ENCODE peak calls at places on chromosomes 16 and 17, in seven cellular contexts. N, R, B, L, M, V and H are unnamed samples.

GRCh38 chr16:5398203-5398602 is 300.6 kb upstream of the EEF2KMT start:
- DNase-seq in V (no peak), N (no peak), R (no peak), M (no peak), L (no peak), B (no peak), H (no peak)

GRCh38 chr16:86029131-86029741 is 130.3 kb downstream of the IRF8 start:
- DNase-seq in N (peak), L (no peak), M (no peak), V (peak), R (no peak), B (peak), H (no peak)

GRCh38 chr17:79812206-79812968 is 15.5 kb upstream of the CBX8 start:
- DNase-seq in V (no peak), N (no peak), R (no peak), B (no peak), L (no peak), M (no peak), H (no peak)

GRCh38 chr17:77273397-77274136 is 132.8 kb downstream of the SEC14L1 start:
- DNase-seq in R (no peak), N (no peak), L (no peak), V (peak), M (no peak), B (no peak), H (no peak)

GRCh38 chr17:35010093-35010492 is 29.8 kb downstream of the LIG3 start:
- DNase-seq in N (no peak), L (no peak), B (no peak), V (peak), M (no peak), R (no peak), H (no peak)

GRCh38 chr17:75516619-75517276 is 420 bp downstream of the TSEN54 start:
- DNase-seq in N (no peak), M (no peak), V (no peak), L (peak), R (no peak), B (no peak), H (no peak)

GRCh38 chr16:51151951-51152663 is 1.0 kb upstream of the SALL1 start:
- DNase-seq in N (no peak), B (peak), V (peak), L (no peak), R (no peak), M (peak), H (peak)

GRCh38 chr16:85945424-85945751 is 46.4 kb downstream of the IRF8 start:
- DNase-seq in B (no peak), N (no peak), M (no peak), R (no peak), L (no peak), V (no peak), H (no peak)

GRCh38 chr16:48576927-48577326 is 33.1 kb downstream of the N4BP1 start:
- DNase-seq in L (no peak), V (peak), B (no peak), N (no peak), R (no peak), M (peak), H (no peak)

GRCh38 chr17:81285179-81285878 is 9.8 kb downstream of the SLC38A10 start:
- DNase-seq in B (peak), N (peak), V (peak), L (peak), M (peak), R (peak), H (no peak)

GRCh38 chr16:30656974-30657865 is 1.0 kb upstream of the FBRS start:
- DNase-seq in L (no peak), R (no peak), B (no peak), M (no peak), N (no peak), V (no peak), H (peak)

GRCh38 chr17:4721203-4722135 is 9.8 kb upstream of the MED11 start:
- DNase-seq in B (peak), R (no peak), L (no peak), V (peak), M (peak), N (peak), H (no peak)

GRCh38 chr17:3896108-3897099 is 3.6 kb upstream of the CAMKK1 start:
- DNase-seq in N (no peak), L (no peak), V (no peak), B (no peak), R (no peak), M (no peak), H (no peak)

GRCh38 chr16:56277040-56277439 is 85.8 kb downstream of the GNAO1 start:
- DNase-seq in V (no peak), B (no peak), R (no peak), N (no peak), L (no peak), M (no peak), H (no peak)

GRCh38 chr17:62392908-62393307 is 12.6 kb downstream of the EFCAB3 start:
- DNase-seq in V (no peak), M (no peak), B (no peak), R (no peak), N (no peak), L (no peak), H (no peak)

GRCh38 chr16:79334127-79334526 is 266.4 kb downstream of the MAF start:
- DNase-seq in M (no peak), R (no peak), V (no peak), B (no peak), N (no peak), L (no peak), H (no peak)
- TF ChIP-seq CTCF in M (no peak), R (no peak), V (no peak), B (no peak), N (peak), L (peak), H (no peak)

DNA sequence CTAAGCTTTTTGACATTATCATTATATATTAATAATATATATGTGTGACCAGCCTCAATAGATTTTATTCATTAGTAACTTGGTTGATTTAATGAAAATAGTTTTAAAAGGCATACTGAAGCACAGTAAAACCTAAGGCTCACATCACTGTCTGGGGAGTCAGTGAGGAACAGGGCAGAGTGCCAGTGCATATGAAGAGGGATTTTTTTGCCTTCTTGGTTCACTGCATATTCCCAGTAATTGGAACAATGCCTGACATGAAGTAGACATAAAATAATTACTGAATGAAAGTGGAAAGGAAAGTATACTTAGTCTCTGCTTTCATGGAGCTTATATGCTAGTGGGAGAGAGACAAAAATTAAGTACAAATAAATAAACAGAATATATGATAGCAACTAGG is 81.1 kb downstream of the FTO start:
- DNase-seq in B (no peak), R (no peak), V (peak), N (no peak), M (no peak), L (no peak), H (no peak)
- TF ChIP-seq CTCF in B (no peak), R (no peak), V (no peak), N (no peak), M (no peak), L (no peak), H (no peak)

DNA sequence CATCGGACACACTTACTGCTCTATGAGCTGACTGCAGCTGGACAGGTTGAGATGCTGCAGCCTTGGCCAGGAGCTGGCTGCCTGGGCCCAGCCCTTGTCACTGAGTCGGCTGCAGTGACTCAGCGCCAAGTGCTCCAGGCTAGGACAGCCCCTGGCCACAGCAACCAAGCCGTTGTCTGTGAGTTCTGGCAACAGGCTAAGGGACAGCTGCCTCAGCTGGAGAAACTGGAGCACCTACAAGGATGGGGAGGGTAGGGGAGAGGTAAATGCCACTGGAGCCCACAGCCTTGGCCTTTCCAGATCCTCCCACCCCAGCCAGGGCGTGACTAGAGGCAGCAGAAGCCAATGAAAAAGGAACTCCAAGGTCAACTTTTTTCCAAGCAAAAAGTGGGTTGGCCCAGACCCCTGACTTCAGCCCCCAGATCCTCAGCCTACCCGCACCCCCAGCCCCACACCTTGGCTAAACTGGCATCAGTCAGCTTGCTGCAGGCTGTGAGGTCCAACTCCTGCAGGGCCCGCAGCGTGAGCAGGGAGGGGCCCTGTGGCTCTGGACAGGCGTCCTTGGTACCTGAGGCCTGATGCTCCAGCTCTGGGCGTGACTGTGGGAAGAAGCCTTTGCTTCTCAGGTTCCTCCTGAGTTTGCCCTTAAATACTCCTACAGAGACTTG is 9.1 kb downstream of the ELMO3 start:
- DNase-seq in B (no peak), R (no peak), L (no peak), V (peak), N (peak), M (peak), H (no peak)
- TF ChIP-seq CTCF in B (no peak), R (no peak), L (no peak), V (no peak), N (no peak), M (no peak), H (no peak)

GRCh38 chr16:66441586-66442375 is 14.7 kb downstream of the BEAN1 start:
- DNase-seq in L (no peak), M (peak), N (peak), V (peak), R (no peak), B (no peak), H (peak)

GRCh38 chr16:66442502-66443268 is 15.6 kb downstream of the BEAN1 start:
- DNase-seq in B (no peak), M (no peak), L (no peak), N (no peak), R (no peak), V (no peak), H (no peak)

GRCh38 chr16:66446737-66447136 is 19.6 kb downstream of the BEAN1 start:
- DNase-seq in V (no peak), B (no peak), N (no peak), L (no peak), M (no peak), R (no peak), H (no peak)

GRCh38 chr16:66443269-66443652 is 16.2 kb downstream of the BEAN1 start:
- DNase-seq in V (no peak), M (no peak), L (no peak), N (no peak), R (no peak), B (no peak), H (no peak)

DNA sequence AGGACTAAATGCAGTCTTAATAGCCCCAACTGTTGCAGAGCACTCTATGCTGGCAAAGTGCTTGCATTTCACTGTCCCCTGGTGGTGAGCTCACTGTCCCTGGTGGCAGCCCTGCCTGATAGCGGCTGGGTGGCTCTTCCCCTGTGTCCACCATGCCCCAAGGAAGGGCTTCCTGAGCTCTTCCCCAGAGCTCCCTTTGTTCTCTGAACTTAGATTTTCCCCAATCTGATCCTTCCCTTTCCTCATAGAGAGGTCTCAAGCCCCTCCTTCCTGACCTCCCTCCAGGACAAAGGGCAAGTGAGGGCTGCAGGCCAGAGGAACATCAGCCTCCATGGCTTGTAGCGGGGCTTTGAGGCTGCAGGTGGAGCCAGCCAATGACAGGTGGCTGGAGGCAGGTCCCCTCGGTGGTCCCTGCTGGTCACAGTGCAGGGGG is 17.0 kb downstream of the BEAN1 start:
- DNase-seq in N (no peak), B (no peak), M (no peak), L (no peak), V (no peak), R (no peak), H (no peak)
- TF ChIP-seq CTCF in N (peak), B (no peak), M (no peak), L (no peak), V (no peak), R (no peak), H (no peak)

DNA sequence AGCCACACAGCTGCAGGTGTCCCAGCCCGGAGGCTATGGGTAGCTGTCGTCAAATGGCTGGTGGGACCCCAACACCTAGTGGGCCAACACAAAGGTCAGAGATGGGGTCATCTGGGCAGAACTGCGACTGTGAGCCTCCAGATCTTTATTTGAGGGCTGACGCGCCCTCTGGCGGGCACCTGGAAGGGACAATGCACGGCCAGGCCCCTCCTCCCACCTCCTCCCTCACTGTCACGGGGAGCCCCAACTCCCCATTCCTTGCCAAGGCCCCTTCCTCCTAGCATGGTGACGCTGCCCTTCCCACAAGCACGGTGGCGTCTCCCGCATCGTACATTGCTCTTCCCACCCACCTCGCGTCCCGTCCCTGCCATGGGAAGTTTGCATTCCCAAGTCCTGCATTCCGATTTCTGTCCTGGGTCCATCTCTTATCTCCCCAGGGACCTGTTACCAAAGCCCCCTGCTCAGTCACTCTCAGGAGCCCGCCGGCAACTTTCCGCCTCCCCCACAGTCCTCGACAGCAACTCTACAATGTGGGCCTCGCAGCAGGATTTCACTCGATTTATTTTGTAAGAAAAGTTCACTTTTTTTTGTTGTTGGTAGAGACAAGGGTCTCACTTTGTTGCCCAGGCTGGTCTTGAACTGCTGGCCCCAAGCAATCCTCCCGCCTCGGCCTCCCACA is 1.0 kb downstream of the TLE7 start:
- DNase-seq in M (no peak), L (peak), V (no peak), R (no peak), N (no peak), B (no peak), H (no peak)
- TF ChIP-seq CTCF in M (no peak), L (no peak), V (no peak), R (no peak), N (peak), B (no peak), H (peak)

DNA sequence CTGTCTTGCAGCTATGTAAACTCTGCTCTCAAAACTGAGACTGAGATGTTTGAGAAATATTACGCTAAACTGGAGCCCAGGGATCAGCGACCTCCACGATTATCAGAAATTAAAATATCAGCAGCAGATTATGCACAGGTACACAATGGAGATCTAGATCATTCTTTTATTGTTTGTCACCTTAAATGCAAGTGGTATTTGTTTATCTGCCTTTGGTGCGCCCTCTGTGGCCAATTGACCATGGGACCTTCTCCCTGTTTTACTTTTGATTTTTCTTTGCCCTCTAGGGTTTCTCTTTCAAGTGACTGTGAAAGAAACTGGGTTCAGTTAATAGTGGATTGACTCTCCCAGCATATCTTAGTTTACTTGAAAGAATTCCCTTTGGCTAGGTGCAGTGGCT is 42.1 kb downstream of the PRSS54 start:
- DNase-seq in B (no peak), V (no peak), N (no peak), L (no peak), M (no peak), R (no peak), H (no peak)
- TF ChIP-seq CTCF in B (no peak), V (no peak), N (no peak), L (no peak), M (no peak), R (no peak), H (no peak)

GRCh38 chr16:15701367-15701766 is 51.3 kb downstream of the NDE1 start:
- DNase-seq in M (no peak), N (no peak), B (no peak), R (no peak), V (no peak), L (no peak), H (no peak)
- TF ChIP-seq CTCF in M (no peak), N (no peak), B (no peak), R (no peak), V (no peak), L (no peak), H (no peak)

DNA sequence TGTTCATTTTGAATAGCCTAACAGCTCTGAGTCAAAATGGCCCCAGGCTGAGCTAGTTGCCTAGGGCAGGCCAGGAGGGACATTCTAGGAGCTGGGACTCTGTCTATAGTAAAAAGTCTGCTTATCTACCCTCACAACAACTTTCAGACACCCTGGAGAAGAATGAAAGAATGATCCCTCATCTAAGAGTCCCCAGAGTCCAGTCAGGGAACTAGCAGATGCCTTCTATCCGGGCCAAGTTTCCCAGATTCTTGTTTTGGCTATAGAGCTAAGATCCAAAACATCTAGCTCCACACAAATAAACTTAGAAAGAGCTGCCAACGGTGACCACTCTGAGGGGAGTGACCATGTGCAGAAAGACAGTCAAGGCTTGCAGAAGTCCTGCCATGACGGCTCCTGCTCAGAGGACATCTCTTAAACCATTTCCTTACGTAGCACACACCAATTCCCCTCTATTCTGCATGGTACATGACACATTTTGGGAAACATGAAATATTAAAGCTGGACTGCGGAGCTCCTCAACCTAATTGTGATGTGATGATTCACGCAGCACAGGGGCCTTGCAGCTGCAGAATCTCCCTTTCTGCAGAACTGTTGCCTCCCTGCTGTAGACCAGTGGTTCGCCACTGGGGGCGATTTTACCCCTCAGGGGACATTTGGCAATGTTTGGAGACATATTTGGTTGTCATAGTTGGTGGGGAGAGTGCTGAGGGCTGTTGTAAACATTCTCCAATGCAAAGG is 24.2 kb downstream of the FAM20A start:
- DNase-seq in B (no peak), V (peak), L (no peak), N (no peak), R (no peak), M (peak), H (no peak)
- TF ChIP-seq CTCF in B (no peak), V (no peak), L (no peak), N (peak), R (no peak), M (no peak), H (peak)

GRCh38 chr17:40062347-40063033 is at the start of gene THRA:
- DNase-seq in B (peak), L (peak), M (peak), R (no peak), V (peak), N (no peak), H (no peak)
- TF ChIP-seq CTCF in B (no peak), L (peak), M (no peak), R (no peak), V (peak), N (no peak), H (peak)

GRCh38 chr16:82169861-82170845 is at the start of gene MPHOSPH6:
- DNase-seq in V (peak), M (peak), N (peak), L (peak), R (peak), B (peak), H (peak)
- TF ChIP-seq CTCF in V (no peak), M (no peak), N (no peak), L (no peak), R (no peak), B (no peak), H (no peak)